ENCODE peak calls at places on chromosomes 5 and 9, in ten cellular contexts. H is NCI-H2029; Z is activated B cell treated with CpG ODN at 0.5 μM for 24 hours; N is T-helper 9 cell; M is HTR-8/SVneo; T is Ammon's horn; W is HEK293T; B is stimulated activated CD4-positive, alpha-beta T cell treated with anti-CD3 and anti-CD28 coated beads, Interleukin-15, amount 100 ng/mL, for 1 hour; D is T-cell; F is posterior cingulate gyrus. C is an unnamed sample.

GRCh38 chr5:54361683-54362411 is 51.5 kb upstream of the ARL15 start:
- DNase-seq in T (peak), B (no peak), W (no peak), Z (no peak), M (no peak), N (no peak), H (no peak), D (no peak), F (peak), C (no peak)

GRCh38 chr5:40220260-40220659 is 459.5 kb upstream of the PTGER4 start:
- DNase-seq in F (no peak), N (no peak), D (no peak), W (no peak), Z (no peak), M (no peak), B (no peak), H (no peak), T (no peak), C (no peak)

GRCh38 chr5:43008369-43009158 is 31.6 kb downstream of the ANXA2R start:
- DNase-seq in H (peak), N (peak), Z (peak), D (peak), T (peak), M (peak), B (peak), F (peak), W (no peak), C (peak)

GRCh38 chr9:75088646-75089368 is 493 bp downstream of the OSTF1 start:
- DNase-seq in H (peak), N (no peak), D (no peak), T (peak), M (peak), F (no peak), Z (peak), B (no peak), W (peak), C (peak)

GRCh38 chr5:41831155-41831554 is 39.1 kb downstream of the OXCT1 start:
- DNase-seq in D (no peak), N (no peak), H (no peak), B (no peak), F (no peak), T (no peak), M (no peak), W (no peak), Z (no peak), C (no peak)

GRCh38 chr9:117407436-117408022 is 7.3 kb downstream of the ASTN2 start:
- DNase-seq in Z (no peak), T (peak), W (no peak), M (no peak), H (no peak), B (no peak), D (no peak), N (no peak), F (no peak), C (peak)

GRCh38 chr9:130036099-130036498 is 6.9 kb downstream of the FNBP1 start:
- DNase-seq in F (no peak), W (no peak), N (no peak), H (no peak), T (no peak), B (no peak), Z (no peak), D (no peak), M (no peak), C (no peak)

GRCh38 chr9:107707915-107708441 is 218.4 kb upstream of the KLF4 start:
- DNase-seq in T (no peak), Z (no peak), F (no peak), N (no peak), W (no peak), H (peak), D (no peak), B (no peak), M (no peak), C (no peak)

GRCh38 chr5:140295414-140295813 is 7.5 kb downstream of the PFDN1 start:
- DNase-seq in T (no peak), W (peak), H (peak), Z (no peak), D (no peak), N (no peak), F (no peak), B (no peak), M (peak), C (no peak)

GRCh38 chr9:133874061-133874638 is 118.0 kb downstream of the VAV2 start:
- DNase-seq in T (no peak), B (no peak), N (no peak), Z (no peak), M (peak), D (no peak), W (no peak), H (no peak), F (no peak), C (peak)

GRCh38 chr9:127344373-127344995 is 52.5 kb upstream of the SLC2A8 start:
- DNase-seq in Z (no peak), H (no peak), N (no peak), D (no peak), W (no peak), B (no peak), M (no peak), F (no peak), T (no peak), C (no peak)

GRCh38 chr5:127586371-127586770 is 62.5 kb upstream of the CTXN3 start:
- DNase-seq in B (no peak), N (no peak), W (no peak), D (no peak), F (no peak), H (no peak), Z (no peak), T (no peak), M (no peak), C (no peak)

GRCh38 chr9:138075496-138075895 is 197.9 kb downstream of the CACNA1B start:
- DNase-seq in D (no peak), N (no peak), Z (peak), M (no peak), H (no peak), F (no peak), B (no peak), T (no peak), W (no peak), C (no peak)

GRCh38 chr5:36701085-36701691 is 94.8 kb downstream of the SLC1A3 start:
- DNase-seq in N (no peak), W (no peak), Z (no peak), T (peak), M (no peak), H (no peak), B (no peak), D (no peak), F (no peak), C (no peak)

GRCh38 chr9:1208185-1208584 is 158.0 kb downstream of the DMRT2 start:
- DNase-seq in D (no peak), T (no peak), B (no peak), W (no peak), N (no peak), M (no peak), Z (no peak), F (no peak), H (no peak), C (no peak)

GRCh38 chr5:170597876-170598275 is 94.1 kb downstream of the KCNIP1 start:
- DNase-seq in M (peak), N (no peak), W (no peak), H (no peak), T (peak), B (no peak), F (peak), Z (no peak), D (no peak), C (no peak)

C was measured in DMS79 treated with DMSO at 0.1 percent for 48 hours.